ENCODE peak calls at places on chromosomes 12 and 14, in four cellular contexts. One of them, this sample, is unnamed.

GRCh38 chr12:116159175-116159574 is 118.3 kb downstream of the MED13L start:
- DNase-seq in aorta: no peak
- DNase-seq in upper lobe of right lung: no peak
- DNase-seq in hepatocyte: peak; percentile 25
- DNase-seq in this sample: no peak

GRCh38 chr12:28958553-28959195 is 190.4 kb upstream of the FAR2 start:
- DNase-seq in aorta: no peak
- DNase-seq in upper lobe of right lung: no peak
- DNase-seq in hepatocyte: no peak
- DNase-seq in this sample: no peak

GRCh38 chr14:69879175-69880047 is at the start of gene SMOC1:
- DNase-seq in hepatocyte: peak; percentile 80
- DNase-seq in upper lobe of right lung: no peak
- DNase-seq in aorta: peak; percentile 83
- DNase-seq in this sample: no peak

GRCh38 chr12:23210573-23210972 is 585.6 kb downstream of the ETNK1 start:
- DNase-seq in hepatocyte: no peak
- DNase-seq in upper lobe of right lung: no peak
- DNase-seq in aorta: no peak
- DNase-seq in this sample: no peak

GRCh38 chr12:114835031-114835430 is 151.1 kb upstream of the TBX3 start:
- DNase-seq in upper lobe of right lung: no peak
- DNase-seq in aorta: no peak
- DNase-seq in hepatocyte: no peak
- DNase-seq in this sample: no peak

GRCh38 chr12:104742551-104742961 is 215.5 kb downstream of the SLC41A2 start:
- DNase-seq in upper lobe of right lung: no peak
- DNase-seq in aorta: no peak
- DNase-seq in hepatocyte: no peak
- DNase-seq in this sample: no peak

GRCh38 chr14:58718226-58718625 is 80.5 kb downstream of the DACT1 start:
- DNase-seq in upper lobe of right lung: no peak
- DNase-seq in hepatocyte: no peak
- DNase-seq in aorta: no peak
- DNase-seq in this sample: no peak

GRCh38 chr14:80211143-80212024 is at the start of gene DIO2:
- DNase-seq in hepatocyte: peak; percentile 11
- DNase-seq in aorta: no peak
- DNase-seq in upper lobe of right lung: peak; percentile 62
- DNase-seq in this sample: no peak

GRCh38 chr12:14244876-14245669 is 120.4 kb upstream of the ATF7IP start:
- DNase-seq in aorta: no peak
- DNase-seq in upper lobe of right lung: no peak
- DNase-seq in hepatocyte: no peak
- DNase-seq in this sample: no peak

GRCh38 chr12:98698603-98699463 is 53.7 kb downstream of the APAF1 start:
- DNase-seq in hepatocyte: no peak
- DNase-seq in upper lobe of right lung: no peak
- DNase-seq in aorta: no peak
- DNase-seq in this sample: no peak

DNA sequence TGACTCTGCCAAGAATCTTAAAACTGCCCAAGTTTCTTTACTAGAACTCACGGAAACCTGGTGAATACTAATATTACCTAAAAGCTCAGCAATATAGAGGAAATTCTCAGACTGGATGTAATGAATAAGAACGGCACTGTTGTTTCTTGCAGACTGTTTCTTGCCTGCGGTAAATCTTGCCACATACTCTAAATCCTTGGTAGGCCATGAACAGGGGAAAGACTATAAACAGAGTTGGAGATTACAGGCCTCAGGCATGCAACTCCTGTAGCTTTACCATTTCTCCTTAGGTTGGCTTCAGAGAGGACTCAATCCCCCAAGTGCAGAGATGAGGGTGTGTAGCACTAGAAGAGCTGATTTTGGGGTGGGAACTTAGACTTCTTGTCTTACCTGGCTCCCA is 1.1 kb downstream of the ALDH6A1 start:
- DNase-seq in upper lobe of right lung: no peak
- DNase-seq in aorta: no peak
- DNase-seq in hepatocyte: peak; percentile 26
- DNase-seq in this sample: no peak
- H3K4me3 ChIP-seq in upper lobe of right lung: peak overlapping the region; percentile 73
- H3K4me3 ChIP-seq in aorta: peak overlapping the region; percentile 15
- H3K4me3 ChIP-seq in hepatocyte: peak overlapping the region; percentile 9
- H3K4me3 ChIP-seq in this sample: peak overlapping the region; percentile 92

GRCh38 chr12:78442454-78442801 is 422.1 kb upstream of the SYT1 start:
- DNase-seq in upper lobe of right lung: no peak
- DNase-seq in aorta: no peak
- DNase-seq in hepatocyte: no peak
- DNase-seq in this sample: no peak
- H3K27ac ChIP-seq in upper lobe of right lung: no peak overlapping the region
- H3K27ac ChIP-seq in aorta: no peak overlapping the region
- H3K27ac ChIP-seq in hepatocyte: no peak overlapping the region
- H3K27ac ChIP-seq in this sample: no peak overlapping the region

DNA sequence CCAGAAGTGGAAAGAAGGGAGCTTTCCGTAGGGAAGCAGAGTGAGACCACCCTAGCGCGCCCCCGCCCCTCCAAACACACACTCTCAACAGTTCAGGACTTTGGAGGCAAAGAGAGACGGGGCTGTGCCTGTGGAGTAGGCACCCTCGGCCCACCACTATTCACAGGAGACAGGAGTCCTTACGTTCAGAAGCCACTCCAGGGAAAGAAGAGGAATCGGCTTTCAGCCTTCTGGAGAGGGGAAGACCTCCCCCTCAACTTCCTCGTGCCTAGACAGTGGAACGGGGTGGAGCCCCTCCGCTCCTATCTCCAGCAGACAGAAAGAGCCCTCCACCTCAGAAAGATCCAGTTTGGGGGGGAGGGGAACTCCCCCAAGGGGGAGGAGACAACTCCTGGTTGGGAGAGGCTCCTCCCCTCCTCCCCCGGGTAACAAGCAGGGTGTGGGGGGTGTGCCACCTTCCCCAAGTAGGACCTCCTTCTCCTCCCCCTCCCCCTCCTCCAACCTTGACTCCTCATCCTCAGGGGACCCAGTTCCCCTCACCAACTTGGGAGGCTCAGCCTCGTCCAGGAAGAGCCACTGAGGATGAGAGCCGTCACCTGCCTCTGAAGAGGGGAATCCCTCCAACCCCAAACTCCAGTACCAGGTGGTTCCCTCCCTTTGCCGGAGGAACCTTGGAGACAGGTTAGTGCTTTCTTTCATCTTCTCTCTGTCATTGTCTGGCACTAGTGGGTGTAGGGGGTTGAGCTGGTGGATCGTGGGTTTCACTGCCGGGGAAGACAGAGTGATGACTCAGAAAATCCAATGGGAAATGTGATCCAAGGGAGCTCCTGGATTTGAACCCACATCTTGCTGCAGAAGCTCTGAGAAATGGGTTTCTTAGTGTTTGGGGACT is 883 bp downstream of the FOXJ2 start:
- DNase-seq in upper lobe of right lung: no peak
- DNase-seq in hepatocyte: peak; percentile 65
- DNase-seq in aorta: peak; percentile 85
- DNase-seq in this sample: no peak
- H3K4me1 ChIP-seq in upper lobe of right lung: peaks cover 57% of the 10 kb centered on the region
- H3K4me1 ChIP-seq in hepatocyte: peaks cover 41% of the 10 kb centered on the region
- H3K4me1 ChIP-seq in aorta: peaks cover 2% of the 10 kb centered on the region
- H3K4me1 ChIP-seq in this sample: peaks cover 56% of the 10 kb centered on the region

GRCh38 chr14:93970967-93971634 is 5.3 kb downstream of the ASB2 start:
- DNase-seq in aorta: no peak
- DNase-seq in hepatocyte: no peak
- DNase-seq in upper lobe of right lung: no peak
- DNase-seq in this sample: peak; percentile 60
- H3K4me3 ChIP-seq in aorta: no peak overlapping the region
- H3K4me3 ChIP-seq in hepatocyte: no peak overlapping the region
- H3K4me3 ChIP-seq in upper lobe of right lung: peak overlapping the region; percentile 47
- H3K4me3 ChIP-seq in this sample: peak overlapping the region; percentile 49

GRCh38 chr12:75308279-75308678 is 21.8 kb downstream of the CAPS2 start:
- DNase-seq in upper lobe of right lung: no peak
- DNase-seq in hepatocyte: no peak
- DNase-seq in aorta: no peak
- DNase-seq in this sample: no peak

GRCh38 chr12:75311369-75311768 is 18.8 kb downstream of the CAPS2 start:
- DNase-seq in aorta: no peak
- DNase-seq in upper lobe of right lung: no peak
- DNase-seq in hepatocyte: no peak
- DNase-seq in this sample: no peak

GRCh38 chr12:75302225-75302624 is 27.9 kb downstream of the CAPS2 start:
- DNase-seq in aorta: no peak
- DNase-seq in hepatocyte: no peak
- DNase-seq in upper lobe of right lung: no peak
- DNase-seq in this sample: no peak

DNA sequence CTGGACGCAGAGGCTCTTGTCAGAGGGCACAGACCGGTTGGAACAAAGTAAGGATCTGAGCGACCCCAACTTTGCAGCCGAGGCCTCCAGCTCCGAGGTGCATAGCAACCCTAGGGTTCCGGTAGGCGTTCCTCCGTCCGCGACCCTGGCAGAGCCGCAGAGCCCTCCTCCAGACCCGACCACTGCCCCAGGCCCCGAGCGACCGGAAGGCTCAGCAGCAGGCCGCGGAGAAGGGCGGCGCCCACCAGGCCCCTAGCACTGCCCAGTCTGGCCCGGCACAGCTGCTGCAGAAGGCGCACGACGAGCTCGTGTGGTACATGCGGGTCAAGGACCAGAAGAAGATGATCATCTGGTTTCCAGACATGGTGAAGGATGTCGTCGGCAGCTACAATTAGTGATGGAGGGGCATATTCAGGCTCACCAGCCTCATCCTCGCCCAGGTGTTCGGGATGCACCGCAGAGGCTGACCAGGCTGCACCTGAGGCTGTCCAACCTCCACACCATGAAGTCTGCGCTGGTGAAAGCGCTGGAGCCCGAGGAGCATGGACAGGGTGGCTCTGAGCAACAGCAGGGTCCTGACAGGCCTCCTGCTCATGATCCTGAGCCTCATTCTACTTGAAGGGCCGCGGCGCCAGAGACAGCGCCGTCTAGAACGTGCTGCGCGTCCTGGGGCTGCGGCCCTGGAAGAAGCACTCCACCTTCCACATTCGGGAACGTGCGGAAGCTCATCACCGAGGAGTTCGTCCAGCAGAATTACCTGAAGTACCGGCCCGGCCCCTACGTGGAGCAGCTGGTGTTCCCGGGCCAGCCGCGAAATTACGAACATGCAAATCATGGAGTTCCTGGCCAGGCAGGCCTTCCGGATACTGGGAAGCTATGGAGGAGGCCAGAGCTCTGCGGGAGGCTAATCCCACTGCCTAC is 24.5 kb downstream of the CAPS2 start:
- DNase-seq in upper lobe of right lung: no peak
- DNase-seq in aorta: peak; percentile 74
- DNase-seq in hepatocyte: no peak
- DNase-seq in this sample: no peak
- H3K27ac ChIP-seq in upper lobe of right lung: no peak overlapping the region
- H3K27ac ChIP-seq in aorta: no peak overlapping the region
- H3K27ac ChIP-seq in hepatocyte: no peak overlapping the region
- H3K27ac ChIP-seq in this sample: no peak overlapping the region

This sample was measured in lower lobe of right lung.